ENCODE peak calls at places on chromosomes 2 and 18, in nine cellular contexts. Z is HepG2, D is A549, E is transverse colon, G is K562, U is ovary, A is H1, H is stomach, W is tibial nerve. S is an unnamed sample.
A peak's percentile ranks its signal among the peaks of the same experiment; 100 is the strongest.

GRCh38 chr18:31100598-31101147 is 1.5 kb downstream of the DSC2 start:
- DNase-seq in W (peak; percentile 6), D (no peak), Z (peak; percentile 43), U (no peak), H (no peak), A (no peak), E (peak; percentile 56), G (peak; percentile 68), S (no peak)

GRCh38 chr2:197345846-197346370 is 35.3 kb upstream of the ANKRD44 start:
- DNase-seq in W (no peak), E (no peak), D (no peak), Z (no peak), H (no peak), G (no peak), A (no peak), U (no peak), S (no peak)

GRCh38 chr2:74569686-74570085 is 15.2 kb downstream of the DOK1 start:
- DNase-seq in Z (no peak), H (no peak), G (no peak), W (no peak), D (no peak), A (no peak), E (no peak), U (no peak), S (no peak)

GRCh38 chr2:216659301-216659700 is 26.1 kb downstream of the IGFBP2 start:
- DNase-seq in G (no peak), U (no peak), W (no peak), Z (no peak), H (no peak), E (no peak), D (no peak), A (no peak), S (no peak)

GRCh38 chr2:24026233-24026632 is 16.3 kb downstream of the MFSD2B start:
- DNase-seq in E (no peak), W (no peak), U (no peak), D (no peak), Z (no peak), G (no peak), A (no peak), H (no peak), S (no peak)

GRCh38 chr2:169260246-169260645 is 102.1 kb downstream of the LRP2 start:
- DNase-seq in H (no peak), E (no peak), G (peak; percentile 26), U (no peak), D (peak; percentile 18), A (peak; percentile 21), Z (no peak), W (no peak), S (no peak)

GRCh38 chr18:51266736-51267135 is 69.3 kb upstream of the MEX3C start:
- DNase-seq in U (no peak), D (no peak), Z (no peak), W (no peak), H (no peak), E (no peak), G (no peak), A (no peak), S (no peak)

GRCh38 chr2:121372756-121373353 is 87.9 kb upstream of the TFCP2L1 start:
- DNase-seq in D (no peak), W (no peak), G (no peak), A (no peak), H (no peak), E (no peak), Z (no peak), U (no peak), S (no peak)

GRCh38 chr2:219726916-219727315 is 99.5 kb downstream of the SLC4A3 start:
- DNase-seq in H (no peak), D (no peak), E (no peak), G (peak; percentile 37), W (no peak), A (no peak), U (no peak), Z (no peak), S (no peak)

GRCh38 chr18:77145364-77145901 is 12.8 kb upstream of the MBP start:
- DNase-seq in H (no peak), G (no peak), Z (no peak), A (no peak), W (no peak), U (no peak), E (no peak), D (no peak), S (no peak)

GRCh38 chr2:74632209-74632938 is 15.8 kb downstream of the M1AP start:
- DNase-seq in H (no peak), U (no peak), D (peak; percentile 51), G (peak; percentile 14), Z (no peak), W (no peak), A (no peak), E (no peak), S (no peak)

GRCh38 chr2:19109521-19109920 is 248.9 kb downstream of the OSR1 start:
- DNase-seq in U (no peak), A (no peak), Z (no peak), H (peak; percentile 27), W (no peak), G (no peak), E (no peak), D (no peak), S (no peak)
- TF ChIP-seq EP300 in U (no peak), A (no peak), Z (no peak), H (no peak), W (no peak), G (no peak), E (no peak), D (no peak), S (no peak)

DNA sequence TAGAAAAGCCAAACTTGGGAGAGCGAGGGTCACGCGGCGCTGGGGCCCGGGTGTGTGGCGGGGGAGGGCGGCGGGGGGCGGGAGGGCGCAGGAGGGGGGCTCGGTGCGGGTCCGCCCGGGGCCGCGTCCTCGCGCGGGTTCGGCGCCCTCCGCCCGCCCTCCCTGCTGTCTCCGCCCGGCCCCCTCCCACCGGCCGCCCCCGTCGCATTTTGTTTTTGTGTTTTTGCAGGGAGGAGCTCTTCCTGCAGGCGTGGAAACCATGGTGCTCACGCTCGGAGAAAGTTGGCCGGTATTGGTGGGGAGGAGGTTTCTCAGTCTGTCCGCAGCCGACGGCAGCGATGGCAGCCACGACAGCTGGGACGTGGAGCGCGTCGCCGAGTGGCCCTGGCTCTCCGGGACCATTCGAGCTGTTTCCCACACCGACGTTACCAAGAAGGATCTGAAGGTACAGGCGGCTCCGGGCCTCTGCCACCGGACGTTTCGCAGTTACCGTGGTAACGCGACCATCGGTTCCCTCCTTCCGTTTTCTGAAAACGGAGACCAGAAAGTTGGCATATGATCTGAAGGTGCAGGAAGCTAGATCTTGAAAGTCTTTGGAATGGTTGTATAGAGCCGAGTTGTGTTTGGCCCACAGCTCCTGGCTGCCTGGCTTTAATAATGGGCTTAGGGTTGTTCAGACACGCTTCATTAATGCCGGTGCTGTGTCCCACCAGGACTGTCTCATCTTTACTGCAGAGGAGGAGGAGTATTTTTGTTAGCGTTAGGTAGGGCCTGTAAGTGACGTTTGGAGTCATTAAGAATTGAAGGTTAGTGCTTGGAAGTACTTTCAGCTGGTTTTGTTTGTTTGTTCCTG is 844 bp downstream of the KDM3A start:
- DNase-seq in G (peak; percentile 62), A (no peak), U (peak; percentile 72), H (peak; percentile 51), W (peak; percentile 35), E (peak; percentile 69), Z (peak; percentile 24), D (peak; percentile 60), S (peak; percentile 73)
- TF ChIP-seq POLR2A in G (no peak), A (no peak), U (no peak), H (no peak), W (no peak), E (peak; percentile 54), Z (no peak), D (peak; percentile 14), S (no peak)

DNA sequence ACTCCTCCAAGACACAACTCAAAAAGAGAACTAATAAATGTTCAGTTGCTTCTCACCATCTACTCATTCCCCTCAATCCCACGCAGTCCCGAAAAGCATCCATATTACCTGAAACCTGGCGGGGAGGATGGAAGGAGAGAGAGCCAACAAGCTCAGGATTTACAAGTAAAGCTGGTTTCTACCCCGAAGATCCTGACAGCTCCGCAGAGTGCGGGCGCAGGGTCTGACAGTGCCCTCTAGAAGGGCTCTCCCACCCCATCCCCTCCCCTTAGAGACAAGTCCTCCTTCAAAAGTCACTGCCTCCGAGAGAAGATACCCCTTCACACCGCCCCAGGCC is 662 bp downstream of the RAB1A start:
- DNase-seq in A (no peak), Z (no peak), W (no peak), E (no peak), G (no peak), D (no peak), H (no peak), U (no peak), S (no peak)
- TF ChIP-seq EP300 in A (no peak), Z (no peak), W (no peak), E (no peak), G (no peak), D (no peak), H (no peak), U (no peak), S (no peak)

GRCh38 chr18:12703096-12703567 is 290 bp downstream of the PSMG2 start:
- DNase-seq in G (no peak), E (no peak), W (no peak), A (no peak), U (no peak), D (no peak), Z (no peak), H (no peak), S (no peak)

GRCh38 chr18:12701161-12701560 is 1.4 kb downstream of the CEP76 start:
- DNase-seq in D (no peak), A (no peak), G (no peak), H (no peak), U (no peak), Z (no peak), W (no peak), E (no peak), S (no peak)

GRCh38 chr18:12703714-12704113 is 872 bp downstream of the PSMG2 start:
- DNase-seq in W (no peak), Z (no peak), E (no peak), A (no peak), D (peak; percentile 10), G (peak; percentile 34), H (no peak), U (no peak), S (no peak)

GRCh38 chr18:12699747-12700146 is 2.8 kb downstream of the CEP76 start:
- DNase-seq in D (no peak), A (no peak), H (no peak), Z (peak; percentile 13), G (no peak), E (no peak), U (no peak), W (no peak), S (no peak)

DNA sequence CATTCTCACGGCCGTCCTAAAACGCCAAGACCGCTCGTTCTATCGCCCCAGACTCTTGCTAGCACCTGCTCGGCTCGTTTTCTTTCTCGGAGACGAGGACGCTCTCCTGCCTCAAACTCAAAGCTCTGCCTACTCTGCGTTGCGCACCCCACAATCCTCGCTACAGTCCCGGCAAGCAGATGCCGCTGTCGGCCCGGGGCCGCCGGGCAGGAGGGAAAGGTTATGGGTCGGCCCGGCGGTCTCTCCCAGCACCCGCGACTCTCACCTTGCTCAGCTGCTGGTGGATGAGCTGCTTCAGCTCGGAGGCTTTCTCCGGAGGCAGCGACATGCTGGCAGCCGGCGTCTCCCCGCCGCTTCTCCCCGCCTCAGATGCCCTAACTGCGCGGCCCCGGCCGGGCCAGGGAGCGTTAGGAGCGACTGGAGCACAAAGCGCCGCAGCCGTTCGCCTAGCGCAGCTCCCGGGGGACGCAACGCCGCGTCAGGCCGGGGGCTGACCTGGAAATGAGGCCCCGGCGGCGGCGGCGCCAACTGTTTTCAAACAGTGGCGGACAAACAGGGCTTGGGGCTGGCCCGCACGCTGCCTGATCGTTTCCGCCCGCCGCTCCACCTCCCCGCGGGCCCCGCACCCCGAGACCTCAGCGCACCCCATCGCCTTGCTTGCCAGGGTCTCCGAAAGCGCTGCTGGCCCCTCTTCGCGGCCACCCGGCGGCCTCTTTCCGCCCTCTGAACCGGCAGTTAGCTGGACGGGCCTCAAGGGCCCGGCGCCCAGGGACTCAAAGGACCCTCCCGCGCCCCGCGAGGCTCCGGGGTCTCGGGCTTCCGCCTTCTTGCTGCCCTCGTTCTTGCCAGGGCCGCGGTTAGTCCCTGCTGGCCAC is at the start of the genes CEP76 and PSMG2:
- DNase-seq in W (peak; percentile 78), H (peak; percentile 88), Z (peak; percentile 81), D (peak; percentile 87), A (peak; percentile 65), E (peak; percentile 89), G (peak; percentile 92), U (peak; percentile 95), S (peak; percentile 93)
- TF ChIP-seq POLR2A in W (peak; percentile 59), H (no peak), Z (peak; percentile 82), D (peak; percentile 64), A (peak; percentile 28), E (peak; percentile 91), G (peak; percentile 94), U (peak; percentile 67), S (peak; percentile 79)

S was measured in sigmoid colon.